ENCODE peak calls at places on chromosomes 16 and 17, in five cellular contexts. T, B, L, J and Q are unnamed samples.

GRCh38 chr17:47704116-47704515 is 10.2 kb downstream of the TBKBP1 start:
- DNase-seq in T (no peak), B (no peak), L (no peak), J (no peak), Q (no peak)

GRCh38 chr16:59305850-59306249 is 571.7 kb upstream of the GOT2 start:
- DNase-seq in T (no peak), B (no peak), L (no peak), J (no peak), Q (no peak)

GRCh38 chr16:4090476-4090875 is 25.8 kb downstream of the ADCY9 start:
- DNase-seq in T (no peak), B (peak; percentile 57), L (no peak), J (no peak), Q (no peak)

GRCh38 chr17:50778471-50778870 is 11.2 kb upstream of the ANKRD40CL start:
- DNase-seq in T (no peak), B (no peak), L (no peak), J (no peak), Q (no peak)

GRCh38 chr16:22232277-22233049 is 26.4 kb downstream of the EEF2K start:
- DNase-seq in T (peak; percentile 69), B (no peak), L (no peak), J (no peak), Q (no peak)

GRCh38 chr16:2469399-2470233 is 1.5 kb upstream of the NTN3 start:
- DNase-seq in T (no peak), B (no peak), L (no peak), J (no peak), Q (no peak)

GRCh38 chr16:86608301-86608747 is 30.0 kb downstream of the FOXL1 start:
- DNase-seq in T (no peak), B (no peak), L (no peak), J (no peak), Q (peak; percentile 25)

GRCh38 chr17:45895304-45895968 is 1.1 kb downstream of the MAPT start:
- DNase-seq in T (peak; percentile 73), B (no peak), L (no peak), J (no peak), Q (peak; percentile 46)

GRCh38 chr16:84478172-84478948 is 26.1 kb downstream of the MEAK7 start:
- DNase-seq in T (no peak), B (peak; percentile 70), L (no peak), J (no peak), Q (peak; percentile 35)

GRCh38 chr17:50209472-50210248 is 8.2 kb upstream of the COL1A1 start:
- DNase-seq in T (no peak), B (peak; percentile 94), L (no peak), J (no peak), Q (peak; percentile 99)

GRCh38 chr17:51322390-51323029 is 62.2 kb downstream of the UTP18 start:
- DNase-seq in T (no peak), B (no peak), L (no peak), J (no peak), Q (no peak)